ENCODE peak calls at places on chromosome 18, in four cellular contexts. K is foreskin fibroblast, W is neural crest cell, X is A549. Z is an unnamed sample.

GRCh38 chr18:73842795-73843394 is 304.7 kb downstream of the FBXO15 start:
- DNase-seq in K (peak), W (peak), X (peak), Z (peak)

GRCh38 chr18:22167471-22168151 is 1.8 kb upstream of the GATA6 start:
- DNase-seq in K (peak), W (peak), X (peak), Z (peak)

GRCh38 chr18:13369756-13370510 is 151.4 kb downstream of the LDLRAD4 start:
- DNase-seq in K (no peak), W (no peak), X (peak), Z (no peak)

GRCh38 chr18:3177902-3178687 is 41.7 kb downstream of the MYOM1 start:
- DNase-seq in K (no peak), W (no peak), X (no peak), Z (no peak)

GRCh38 chr18:6521804-6522418 is 107.2 kb upstream of the L3MBTL4 start:
- DNase-seq in K (peak), W (no peak), X (no peak), Z (peak)

GRCh38 chr18:54749291-54749690 is 79.0 kb upstream of the RAB27B start:
- DNase-seq in K (no peak), W (no peak), X (no peak), Z (no peak)

GRCh38 chr18:11983592-11983991 is 2.3 kb downstream of the IMPA2 start:
- DNase-seq in K (no peak), W (peak), X (no peak), Z (no peak)

GRCh38 chr18:61443311-61443710 is 110.1 kb downstream of the CDH20 start:
- DNase-seq in K (peak), W (no peak), X (no peak), Z (no peak)

GRCh38 chr18:23141022-23141999 is 6.0 kb downstream of the CABLES1 start:
- DNase-seq in K (peak), W (no peak), X (no peak), Z (no peak)

GRCh38 chr18:13183790-13184189 is 34.8 kb upstream of the LDLRAD4 start:
- DNase-seq in K (no peak), W (no peak), X (no peak), Z (no peak)

GRCh38 chr18:78239090-78239457 is 740.5 kb upstream of the SALL3 start:
- DNase-seq in K (no peak), W (no peak), X (no peak), Z (no peak)

GRCh38 chr18:32019251-32019943 is 772 bp downstream of the RNF125 start:
- DNase-seq in K (peak), W (peak), X (peak), Z (peak)

GRCh38 chr18:51051105-51051712 is 21.2 kb downstream of the SMAD4 start:
- DNase-seq in K (peak), W (no peak), X (peak), Z (peak)

GRCh38 chr18:44916429-44917183 is 235.9 kb downstream of the SETBP1 start:
- DNase-seq in K (no peak), W (no peak), X (no peak), Z (no peak)

GRCh38 chr18:48949606-48950535 is 894 bp downstream of the SMAD7 start:
- DNase-seq in K (peak), W (peak), X (no peak), Z (peak)

GRCh38 chr18:55687106-55687505 is 99.1 kb upstream of the TCF4 start:
- DNase-seq in K (no peak), W (no peak), X (no peak), Z (no peak)

GRCh38 chr18:27685807-27686412 is 491.0 kb downstream of the CDH2 start:
- DNase-seq in K (peak), W (peak), X (peak), Z (peak)

GRCh38 chr18:63090334-63090733 is 229.2 kb downstream of the BCL2 start:
- DNase-seq in K (no peak), W (no peak), X (no peak), Z (no peak)

GRCh38 chr18:50696929-50697328 is 122.9 kb downstream of the MRO start:
- DNase-seq in K (no peak), W (no peak), X (no peak), Z (no peak)

GRCh38 chr18:23155537-23155936 is 20.3 kb downstream of the CABLES1 start:
- DNase-seq in K (peak), W (no peak), X (no peak), Z (peak)

GRCh38 chr18:41864216-41864615 is 90.8 kb upstream of the PIK3C3 start:
- DNase-seq in K (no peak), W (no peak), X (no peak), Z (no peak)

GRCh38 chr18:40957533-40958070 is 997.4 kb upstream of the PIK3C3 start:
- DNase-seq in K (no peak), W (no peak), X (no peak), Z (no peak)

GRCh38 chr18:11728247-11728646 is 39.2 kb downstream of the GNAL start:
- DNase-seq in K (peak), W (no peak), X (no peak), Z (peak)

GRCh38 chr18:37529863-37530262 is 35.7 kb downstream of the CELF4 start:
- DNase-seq in K (no peak), W (no peak), X (no peak), Z (no peak)

GRCh38 chr18:36843199-36843598 is 14.3 kb downstream of the KIAA1328 start:
- DNase-seq in K (no peak), W (no peak), X (no peak), Z (no peak)

GRCh38 chr18:22601481-22601880 is 183.8 kb upstream of the CTAGE1 start:
- DNase-seq in K (peak), W (no peak), X (no peak), Z (no peak)

GRCh38 chr18:22745966-22746365 is 187.2 kb upstream of the RBBP8 start:
- DNase-seq in K (no peak), W (no peak), X (no peak), Z (no peak)

GRCh38 chr18:74977041-74977440 is 231.9 kb downstream of the PTGR3 start:
- DNase-seq in K (peak), W (no peak), X (no peak), Z (no peak)

GRCh38 chr18:26429535-26429934 is 118.8 kb downstream of the KCTD1 start:
- DNase-seq in K (peak), W (no peak), X (peak), Z (peak)

GRCh38 chr18:44651453-44651852 is 29.2 kb upstream of the SETBP1 start:
- DNase-seq in K (peak), W (no peak), X (peak), Z (peak)

GRCh38 chr18:50687491-50687890 is 127.6 kb downstream of the MAPK4 start:
- DNase-seq in K (no peak), W (no peak), X (no peak), Z (no peak)

GRCh38 chr18:11147371-11147860 is 2.0 kb downstream of the PIEZO2 start:
- DNase-seq in K (peak), W (no peak), X (no peak), Z (no peak)

DNA sequence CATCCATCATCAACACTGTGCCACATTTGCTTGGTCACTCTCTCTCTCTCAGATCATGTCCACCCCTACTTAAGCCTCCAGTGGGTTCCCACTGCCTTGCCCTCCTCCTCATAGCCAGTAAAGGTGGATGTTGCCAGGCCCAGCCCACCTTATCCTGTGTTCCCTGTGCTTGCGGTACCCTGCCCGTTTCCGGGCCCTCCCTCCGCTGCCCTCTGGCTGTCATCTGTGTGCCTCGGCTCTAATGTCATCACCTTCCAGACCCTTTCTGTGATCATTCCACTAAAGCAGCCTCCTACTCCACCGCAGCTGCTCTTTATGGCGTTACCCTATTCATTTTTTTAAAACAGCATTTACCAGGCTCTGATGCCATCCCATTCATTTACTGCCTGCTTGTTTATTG is 305.7 kb upstream of the SKOR2 start:
- DNase-seq in K (no peak), W (no peak), X (no peak), Z (no peak)
- TF ChIP-seq CTCF in K (no peak), W (no peak), X (no peak), Z (no peak)

DNA sequence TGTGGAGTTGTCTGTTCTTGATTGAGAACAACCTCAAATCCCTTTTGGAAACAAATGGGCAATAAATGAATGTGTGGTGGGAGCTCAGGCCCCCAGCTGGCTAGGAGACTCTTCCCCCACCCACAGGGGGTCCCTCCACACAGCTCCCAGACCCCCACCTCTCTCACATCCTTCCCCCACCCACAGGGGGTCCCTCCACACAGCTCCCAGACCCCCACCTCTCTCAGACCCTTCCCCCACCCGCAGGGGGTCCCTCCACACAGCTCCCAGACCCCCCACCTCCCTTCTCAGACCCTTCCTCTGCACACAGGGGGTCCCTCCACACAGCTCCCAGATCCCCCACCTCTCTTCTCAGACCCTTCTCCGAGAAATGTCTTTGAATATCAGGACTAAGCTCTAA is 79.0 kb upstream of the CTDP1 start:
- DNase-seq in K (no peak), W (no peak), X (no peak), Z (no peak)
- TF ChIP-seq CTCF in K (no peak), W (no peak), X (no peak), Z (no peak)

DNA sequence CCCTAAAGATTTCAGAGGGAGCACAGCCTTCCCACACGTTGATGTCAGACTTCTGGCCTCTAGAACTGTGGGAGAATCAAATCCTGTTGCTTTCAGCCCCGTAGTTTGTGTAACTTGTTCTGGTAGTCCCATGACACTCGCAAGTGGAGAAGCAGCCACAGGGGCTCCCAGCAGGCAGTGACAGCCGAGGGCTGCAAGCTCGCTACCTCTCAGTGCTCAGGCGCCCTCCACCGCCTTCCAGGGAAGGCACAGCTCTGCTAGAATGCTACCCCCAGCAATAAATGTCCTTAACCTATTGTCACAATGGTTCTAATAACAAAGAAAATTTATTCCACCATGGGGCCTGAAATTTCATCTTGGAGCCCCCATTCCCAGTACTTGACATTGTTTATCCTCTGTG is 143.1 kb upstream of the ZNF236 start:
- DNase-seq in K (no peak), W (no peak), X (no peak), Z (no peak)
- TF ChIP-seq CTCF in K (no peak), W (no peak), X (no peak), Z (no peak)

DNA sequence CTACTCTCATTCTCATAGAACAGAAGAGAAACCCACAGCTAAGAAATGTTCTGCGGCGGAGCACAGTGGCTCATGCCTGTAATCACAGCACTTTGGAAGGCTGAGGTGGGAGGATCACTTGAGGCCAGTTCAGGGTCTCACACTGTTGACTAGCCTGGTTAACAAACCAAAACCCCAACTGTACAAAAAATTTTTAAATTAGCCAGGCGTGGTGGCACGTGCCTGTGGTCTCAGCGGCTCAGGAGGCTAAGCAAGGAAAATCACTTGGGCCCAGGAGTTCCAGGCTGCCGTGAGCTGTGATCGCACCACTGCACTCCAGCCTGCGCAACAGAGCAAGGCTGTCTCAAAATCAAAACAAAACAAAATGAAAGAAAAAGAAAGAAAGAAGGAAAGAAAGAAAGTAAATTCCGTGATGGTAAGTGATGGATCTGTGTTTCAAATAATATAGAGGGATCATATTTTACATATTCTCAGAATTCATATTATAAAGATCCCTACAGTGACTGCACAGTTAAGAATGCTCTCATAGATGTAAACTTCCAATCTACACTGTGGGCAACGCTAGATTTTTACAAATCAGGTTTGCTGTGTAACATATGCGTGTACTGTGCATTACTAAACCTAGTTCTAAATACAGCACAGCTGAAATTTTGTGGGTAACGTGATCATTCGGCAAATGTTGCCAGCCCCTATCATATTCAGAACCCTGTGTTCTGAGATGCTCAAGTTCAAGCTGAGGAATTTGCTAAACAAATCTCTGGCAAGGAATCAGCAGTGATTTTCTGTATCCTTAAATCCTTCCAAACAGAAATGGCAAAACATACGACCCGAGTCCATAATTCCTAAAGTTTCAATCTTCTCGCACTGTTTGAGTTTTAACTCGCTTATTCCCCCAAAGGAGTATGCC is 1.2 kb upstream of the RAB12 start:
- DNase-seq in K (peak), W (no peak), X (no peak), Z (no peak)
- TF ChIP-seq CTCF in K (no peak), W (no peak), X (no peak), Z (no peak)

GRCh38 chr18:9828794-9829712 is 56.7 kb upstream of the TXNDC2 start:
- DNase-seq in K (no peak), W (no peak), X (no peak), Z (no peak)

GRCh38 chr18:9832871-9833270 is 52.9 kb upstream of the TXNDC2 start:
- DNase-seq in K (no peak), W (no peak), X (no peak), Z (no peak)

GRCh38 chr18:9831723-9832199 is 54.0 kb upstream of the TXNDC2 start:
- DNase-seq in K (no peak), W (no peak), X (no peak), Z (no peak)

GRCh38 chr18:9827856-9828793 is 57.6 kb upstream of the TXNDC2 start:
- DNase-seq in K (peak), W (no peak), X (peak), Z (peak)

GRCh38 chr18:9831046-9831722 is 54.6 kb upstream of the TXNDC2 start:
- DNase-seq in K (no peak), W (no peak), X (no peak), Z (no peak)
- TF ChIP-seq CTCF in K (no peak), W (peak), X (no peak), Z (no peak)

GRCh38 chr18:39190508-39190907 is 1624.9 kb upstream of the CELF4 start:
- DNase-seq in K (no peak), W (no peak), X (no peak), Z (peak)
- TF ChIP-seq CTCF in K (no peak), W (no peak), X (no peak), Z (no peak)